ENCODE peak calls at places on chromosomes 7 and 10, in eight cellular contexts. B, M, N, D, Z, X, G and Y are unnamed samples.

GRCh38 chr10:51700228-51700835 is 937 bp upstream of the CSTF2T start:
- DNase-seq in B (no peak), M (no peak), N (peak), D (no peak), Z (peak), X (peak), G (peak), Y (peak)

GRCh38 chr7:46145412-46145811 is 224.3 kb upstream of the IGFBP3 start:
- DNase-seq in B (no peak), M (peak), N (no peak), D (peak), Z (peak), X (no peak), G (no peak), Y (no peak)

GRCh38 chr7:57328963-57329362 is 121.0 kb upstream of the ZNF716 start:
- DNase-seq in B (no peak), M (no peak), N (no peak), D (no peak), Z (no peak), X (no peak), G (no peak), Y (no peak)

GRCh38 chr7:5766321-5766761 is 15.1 kb downstream of the RNF216 start:
- DNase-seq in B (no peak), M (no peak), N (no peak), D (peak), Z (peak), X (no peak), G (no peak), Y (no peak)

GRCh38 chr10:63246361-63246760 is 113.2 kb downstream of the NRBF2 start:
- DNase-seq in B (no peak), M (no peak), N (no peak), D (peak), Z (peak), X (no peak), G (no peak), Y (no peak)

GRCh38 chr7:460374-461117 is 59.1 kb downstream of the PDGFA start:
- DNase-seq in B (no peak), M (no peak), N (no peak), D (peak), Z (peak), X (no peak), G (peak), Y (no peak)

GRCh38 chr10:15877836-15878576 is 17.7 kb upstream of the MINDY3 start:
- DNase-seq in B (no peak), M (no peak), N (no peak), D (no peak), Z (no peak), X (no peak), G (no peak), Y (peak)

GRCh38 chr10:69348824-69349541 is 67.7 kb downstream of the TACR2 start:
- DNase-seq in B (no peak), M (no peak), N (no peak), D (peak), Z (peak), X (peak), G (peak), Y (peak)

GRCh38 chr10:119449760-119450461 is 92.6 kb downstream of the RGS10 start:
- DNase-seq in B (no peak), M (no peak), N (peak), D (peak), Z (peak), X (no peak), G (peak), Y (peak)

GRCh38 chr10:80580811-80581468 is 43.2 kb downstream of the SH2D4B start:
- DNase-seq in B (no peak), M (no peak), N (no peak), D (no peak), Z (no peak), X (no peak), G (no peak), Y (no peak)